ENCODE peak calls at places on chromosome 6, in seven cellular contexts. Q is mesenchymal stem cell, C is H9, L is mesendoderm, K is H1, N is neuronal stem cell, W is trophoblast cell. E is an unnamed sample.

GRCh38 chr6:165875946-165876345 is 212.9 kb upstream of the PDE10A start:
- DNase-seq in C (no peak), Q (no peak), N (no peak), W (no peak), K (no peak), L (no peak), E (no peak)

GRCh38 chr6:82741996-82742385 is 323.6 kb downstream of the UBE3D start:
- DNase-seq in L (no peak), W (no peak), N (peak), Q (no peak), K (no peak), C (no peak), E (no peak)

GRCh38 chr6:83182114-83182513 is 11.0 kb downstream of the PGM3 start:
- DNase-seq in K (no peak), C (no peak), W (no peak), L (no peak), N (no peak), Q (peak), E (no peak)

GRCh38 chr6:125792680-125793079 is 1.9 kb downstream of the NCOA7 start:
- DNase-seq in L (no peak), C (no peak), N (no peak), K (no peak), Q (no peak), W (no peak), E (peak)

GRCh38 chr6:33312361-33313104 is 1.3 kb downstream of the TAPBP start:
- DNase-seq in L (peak), K (no peak), N (no peak), W (peak), C (peak), Q (peak), E (peak)

GRCh38 chr6:165511807-165512206 is 151.2 kb downstream of the PDE10A start:
- DNase-seq in L (no peak), C (no peak), W (no peak), K (no peak), N (no peak), Q (no peak), E (no peak)

GRCh38 chr6:133132092-133132491 is 109.1 kb upstream of the EYA4 start:
- DNase-seq in L (no peak), Q (no peak), W (no peak), N (no peak), K (no peak), C (no peak), E (peak)

GRCh38 chr6:13711726-13712484 is at the start of gene RANBP9:
- DNase-seq in K (peak), N (peak), C (peak), Q (peak), L (peak), W (peak), E (peak)

GRCh38 chr6:45832063-45832462 is 183.6 kb downstream of the CLIC5 start:
- DNase-seq in C (no peak), Q (no peak), K (no peak), W (no peak), L (no peak), N (no peak), E (no peak)

GRCh38 chr6:45827952-45828530 is 187.6 kb downstream of the CLIC5 start:
- DNase-seq in N (no peak), C (no peak), W (no peak), Q (peak), K (no peak), L (no peak), E (peak)

GRCh38 chr6:45829873-45830272 is 185.8 kb downstream of the CLIC5 start:
- DNase-seq in C (no peak), Q (no peak), L (no peak), W (no peak), N (no peak), K (no peak), E (no peak)

GRCh38 chr6:45835725-45836437 is 179.8 kb downstream of the CLIC5 start:
- DNase-seq in N (no peak), L (no peak), K (no peak), Q (no peak), C (no peak), W (peak), E (no peak)

GRCh38 chr6:45830441-45831139 is 185.1 kb downstream of the CLIC5 start:
- DNase-seq in Q (peak), C (no peak), K (no peak), W (no peak), L (no peak), N (no peak), E (no peak)
- H2AK5ac ChIP-seq in Q (no peak), C (no peak), K (no peak), W (no peak), L (no peak), N (no peak), E (no peak)

GRCh38 chr6:169648617-169649016 is 53.2 kb downstream of the WDR27 start:
- DNase-seq in C (peak), N (no peak), K (no peak), L (no peak), Q (no peak), W (no peak), E (no peak)
- H2AK5ac ChIP-seq in C (no peak), N (no peak), K (no peak), L (no peak), Q (no peak), W (no peak), E (no peak)

DNA sequence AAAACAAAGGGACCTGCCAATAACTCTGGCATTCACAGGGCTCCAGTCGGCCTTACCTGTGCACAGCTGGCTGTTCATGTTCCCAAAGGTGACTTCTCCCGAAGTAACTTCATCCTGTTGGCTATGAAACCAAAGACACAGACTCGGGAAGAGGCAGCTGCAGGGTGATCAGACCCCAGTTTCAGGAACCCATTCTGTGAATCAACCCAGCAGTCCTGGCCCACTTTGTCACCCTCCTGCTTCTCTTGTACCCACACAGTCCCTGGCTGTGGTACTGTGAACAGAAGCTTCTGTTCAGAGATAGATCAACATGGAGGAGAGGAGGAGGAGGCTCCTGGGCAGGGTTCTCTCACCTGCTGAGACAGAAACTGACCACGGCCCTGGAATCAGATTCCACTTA is 8.7 kb upstream of the PGC start:
- DNase-seq in Q (no peak), K (no peak), C (no peak), L (no peak), W (no peak), N (no peak), E (no peak)
- H2AK5ac ChIP-seq in Q (no peak), K (no peak), C (no peak), L (no peak), W (no peak), N (no peak), E (no peak)

DNA sequence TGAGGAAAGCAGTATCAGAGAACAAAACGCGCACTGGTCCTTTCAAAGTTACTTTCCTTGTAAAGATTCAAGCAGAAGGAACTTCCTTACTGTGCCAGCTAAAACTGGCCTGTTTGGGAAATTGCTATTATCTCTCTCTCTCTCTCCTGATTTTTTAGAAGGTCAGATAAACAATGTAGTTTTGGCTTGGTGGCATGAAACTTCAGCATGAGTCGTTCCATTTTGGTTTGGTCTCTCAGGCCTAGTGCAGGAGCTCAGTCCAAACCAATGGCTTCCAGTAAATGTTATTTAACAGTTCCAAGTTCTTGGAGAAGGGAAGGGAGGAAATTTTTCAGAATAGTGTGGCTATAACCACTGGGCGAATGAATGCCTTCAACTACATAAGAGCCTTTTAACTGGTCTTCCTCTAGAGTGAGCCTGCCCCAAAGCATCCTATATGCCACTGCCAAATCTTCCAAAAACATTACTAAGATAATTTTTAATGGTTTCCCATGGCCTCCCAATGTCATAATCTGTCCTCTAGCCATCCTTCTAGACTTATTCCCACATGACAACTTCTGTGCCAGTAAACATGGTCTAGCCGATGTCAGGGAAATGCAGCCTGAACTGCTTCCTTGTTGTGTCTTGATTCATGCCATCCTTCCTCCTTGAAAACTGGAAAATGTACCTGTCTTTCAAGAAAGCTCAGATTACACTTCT is 9.1 kb upstream of the SNX9 start:
- DNase-seq in L (no peak), N (no peak), W (no peak), K (no peak), C (no peak), Q (peak), E (peak)
- H2AK5ac ChIP-seq in L (no peak), N (no peak), W (no peak), K (no peak), C (no peak), Q (no peak), E (peak)

DNA sequence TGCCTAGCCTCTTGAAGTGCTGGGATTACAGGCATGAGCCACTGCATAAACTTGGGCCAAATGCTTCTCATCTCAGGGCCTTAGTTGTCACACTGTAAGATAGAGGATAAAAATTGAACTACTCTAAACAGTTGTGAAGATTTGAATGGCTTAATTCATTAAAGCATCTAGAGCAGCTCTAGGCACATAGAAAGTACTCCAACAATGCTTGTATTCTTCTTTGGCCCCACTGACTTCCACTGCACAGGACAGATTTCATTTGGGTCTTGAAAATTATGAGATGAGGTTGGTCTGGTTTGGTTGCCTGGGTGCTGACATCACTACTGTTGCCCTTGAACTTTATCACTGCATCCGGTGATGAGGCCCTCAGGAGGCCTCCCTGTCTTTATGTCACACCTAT is 10.0 kb upstream of the HBS1L start:
- DNase-seq in C (no peak), L (peak), Q (no peak), K (no peak), W (no peak), N (no peak), E (no peak)
- H2AK5ac ChIP-seq in C (no peak), L (no peak), Q (no peak), K (no peak), W (no peak), N (no peak), E (no peak)

DNA sequence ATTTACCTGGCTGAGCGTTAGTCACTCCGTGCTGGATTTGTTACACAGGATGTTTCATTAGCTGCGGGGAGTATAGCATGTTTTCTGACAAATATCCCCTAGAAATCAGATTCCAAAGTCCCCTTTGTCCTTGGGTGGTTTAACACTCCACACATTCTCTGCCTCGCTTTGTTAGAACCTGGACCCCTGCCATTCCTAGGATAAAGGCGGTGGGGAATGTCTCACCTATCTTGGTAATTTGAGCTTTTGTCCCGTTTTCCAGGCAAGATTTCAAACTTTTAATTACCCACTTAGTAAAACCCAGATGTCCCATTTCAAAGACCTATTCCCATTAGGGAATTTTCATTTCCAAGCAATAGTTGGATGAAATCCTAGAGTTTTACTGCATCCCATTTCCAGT is 501.0 kb upstream of the MAP3K7 start:
- DNase-seq in W (no peak), K (no peak), Q (no peak), C (peak), N (peak), L (peak), E (no peak)
- H2AK5ac ChIP-seq in W (no peak), K (no peak), Q (no peak), C (no peak), N (no peak), L (no peak), E (no peak)

GRCh38 chr6:45195137-45195536 is 133.0 kb upstream of the RUNX2 start:
- DNase-seq in C (no peak), L (no peak), W (no peak), Q (no peak), K (no peak), N (no peak), E (no peak)
- H2AK5ac ChIP-seq in C (no peak), L (no peak), W (no peak), Q (no peak), K (no peak), N (no peak), E (no peak)

GRCh38 chr6:86357877-86358276 is 579.5 kb upstream of the HTR1E start:
- DNase-seq in L (peak), K (no peak), C (no peak), Q (no peak), W (no peak), N (peak), E (no peak)
- H2AK5ac ChIP-seq in L (no peak), K (no peak), C (no peak), Q (no peak), W (no peak), N (no peak), E (no peak)

GRCh38 chr6:96621983-96622382 is 59.1 kb downstream of the FHL5 start:
- DNase-seq in C (no peak), Q (no peak), W (no peak), N (no peak), L (no peak), K (no peak), E (no peak)
- H2AK5ac ChIP-seq in C (no peak), Q (no peak), W (no peak), N (no peak), L (no peak), K (no peak), E (no peak)